ENCODE peak calls at places on chromosomes 7 and 10, in ten cellular contexts. T, G, M, C, K, H, P, F, I and W are unnamed samples.

GRCh38 chr7:123432601-123433000 is 101.8 kb downstream of the IQUB start:
- DNase-seq in K (no peak), P (no peak), T (no peak), I (no peak), H (no peak), M (no peak), F (no peak), C (no peak), G (no peak), W (no peak)

GRCh38 chr7:134660961-134661376 is 14.3 kb downstream of the BPGM start:
- DNase-seq in P (no peak), G (peak; percentile 39), C (no peak), K (no peak), I (no peak), H (peak; percentile 86), F (no peak), T (no peak), M (peak; percentile 88), W (no peak)

GRCh38 chr7:2941201-2941859 is 97.2 kb upstream of the GNA12 start:
- DNase-seq in P (no peak), T (no peak), H (peak; percentile 8), C (no peak), M (no peak), F (no peak), K (no peak), G (no peak), I (no peak), W (no peak)

GRCh38 chr7:27581119-27581518 is 81.6 kb downstream of the HIBADH start:
- DNase-seq in F (no peak), K (no peak), I (no peak), G (no peak), M (no peak), T (no peak), C (no peak), P (no peak), H (no peak), W (no peak)

GRCh38 chr10:35470535-35470934 is 134.2 kb downstream of the CCNY start:
- DNase-seq in I (no peak), F (no peak), C (no peak), T (no peak), P (peak; percentile 75), H (no peak), K (no peak), G (no peak), M (no peak), W (no peak)

GRCh38 chr10:118900617-118901016 is 128.9 kb upstream of the NANOS1 start:
- DNase-seq in H (no peak), I (no peak), P (peak; percentile 78), C (no peak), F (no peak), M (no peak), K (no peak), T (no peak), G (no peak), W (no peak)

GRCh38 chr10:79608505-79609375 is 2.0 kb upstream of the SFTPA1 start:
- DNase-seq in G (no peak), H (peak; percentile 54), K (peak; percentile 17), T (peak; percentile 21), C (peak; percentile 70), P (peak; percentile 63), F (peak; percentile 26), I (peak; percentile 9), M (peak; percentile 23), W (peak; percentile 36)

GRCh38 chr10:64484931-64485330 is 963.7 kb downstream of the REEP3 start:
- DNase-seq in I (no peak), F (no peak), H (no peak), G (no peak), M (no peak), P (no peak), T (no peak), C (no peak), K (no peak), W (no peak)

GRCh38 chr10:104472505-104472904 is 118.9 kb downstream of the CFAP58 start:
- DNase-seq in K (no peak), P (no peak), F (no peak), G (no peak), M (peak; percentile 88), T (no peak), C (no peak), I (no peak), H (peak; percentile 87), W (no peak)

GRCh38 chr10:112216151-112216550 is 32.6 kb upstream of the GPAM start:
- DNase-seq in P (no peak), G (no peak), I (no peak), T (no peak), C (no peak), M (no peak), K (no peak), H (no peak), F (no peak), W (no peak)

GRCh38 chr10:103715430-103715829 is 139.9 kb downstream of the SH3PXD2A start:
- DNase-seq in G (peak; percentile 72), I (no peak), P (no peak), T (no peak), H (peak; percentile 97), M (peak; percentile 89), F (no peak), C (no peak), K (no peak), W (no peak)

GRCh38 chr7:134686782-134687181 is 40.1 kb downstream of the BPGM start:
- DNase-seq in I (peak; percentile 24), T (no peak), P (no peak), G (no peak), M (peak; percentile 45), C (no peak), F (no peak), H (peak; percentile 52), K (no peak), W (no peak)

GRCh38 chr10:126663880-126664279 is 6.6 kb downstream of the C10orf90 start:
- DNase-seq in K (no peak), H (peak; percentile 35), T (no peak), C (peak; percentile 30), F (no peak), M (peak; percentile 50), I (peak; percentile 8), P (no peak), G (peak; percentile 43), W (no peak)

GRCh38 chr10:70598857-70599295 is 3.7 kb downstream of the PRF1 start:
- DNase-seq in I (no peak), P (no peak), G (no peak), F (no peak), H (no peak), M (no peak), C (no peak), T (no peak), K (no peak), W (no peak)

GRCh38 chr10:69797959-69798358 is 3.7 kb upstream of the COL13A1 start:
- DNase-seq in G (no peak), H (no peak), P (no peak), M (peak; percentile 45), I (no peak), C (no peak), K (no peak), T (no peak), F (no peak), W (no peak)

GRCh38 chr10:129090618-129091366 is 376.2 kb upstream of the MGMT start:
- DNase-seq in P (no peak), C (no peak), T (no peak), M (no peak), K (no peak), I (no peak), H (peak; percentile 6), G (no peak), F (no peak), W (no peak)

GRCh38 chr10:124741281-124741921 is 2.8 kb downstream of the FAM53B start:
- DNase-seq in I (peak; percentile 69), T (peak; percentile 57), P (peak; percentile 92), M (peak; percentile 78), G (no peak), C (peak; percentile 71), K (peak; percentile 75), H (peak; percentile 89), F (peak; percentile 84), W (peak; percentile 85)

GRCh38 chr7:12699299-12699698 is 11.9 kb downstream of the ARL4A start:
- DNase-seq in H (no peak), G (no peak), K (no peak), C (no peak), F (no peak), M (no peak), T (no peak), I (no peak), P (no peak), W (no peak)

GRCh38 chr10:74113546-74113945 is 37.1 kb downstream of the AP3M1 start:
- DNase-seq in F (no peak), H (peak; percentile 66), C (no peak), I (no peak), K (no peak), T (no peak), G (no peak), M (peak; percentile 65), P (no peak), W (no peak)

GRCh38 chr10:70480254-70480861 is 1.8 kb downstream of the PALD1 start:
- DNase-seq in G (no peak), C (peak; percentile 30), T (no peak), M (no peak), F (peak; percentile 74), I (no peak), K (no peak), H (no peak), P (no peak), W (no peak)

GRCh38 chr7:116173051-116174028 is 37.0 kb upstream of the TES start:
- DNase-seq in G (no peak), F (peak; percentile 70), C (peak; percentile 58), M (peak; percentile 70), H (peak; percentile 74), I (peak; percentile 78), K (peak; percentile 3), T (no peak), P (peak; percentile 49), W (peak; percentile 11)

GRCh38 chr7:29482056-29482455 is 81.6 kb upstream of the PRR15 start:
- DNase-seq in K (no peak), G (no peak), T (no peak), I (no peak), M (no peak), P (no peak), F (no peak), H (no peak), C (no peak), W (no peak)

GRCh38 chr10:123150986-123151738 is 3.0 kb upstream of the BUB3 start:
- DNase-seq in K (no peak), M (peak; percentile 29), C (peak; percentile 55), I (no peak), H (peak; percentile 56), F (peak; percentile 57), T (no peak), P (peak; percentile 71), G (no peak), W (peak; percentile 53)

GRCh38 chr10:114897593-114897992 is 40.4 kb upstream of the TRUB1 start:
- DNase-seq in I (no peak), G (no peak), M (no peak), H (no peak), K (no peak), F (no peak), C (no peak), P (no peak), T (no peak), W (no peak)